ENCODE peak calls at places on chromosome 17, in ten cellular contexts. M, U, H, A, P, Q, V, O, T and D are unnamed samples.

GRCh38 chr17:79217473-79218135 is 143.0 kb downstream of the ENGASE start:
- DNase-seq in T (no peak), H (no peak), P (no peak), O (no peak), M (no peak), Q (no peak), V (no peak), U (no peak), A (no peak), D (no peak)

GRCh38 chr17:59093702-59094231 is 12.9 kb downstream of the TRIM37 start:
- DNase-seq in A (peak; percentile 89), T (peak; percentile 68), U (peak; percentile 92), P (no peak), O (no peak), H (no peak), M (no peak), Q (peak; percentile 40), V (peak; percentile 97), D (peak; percentile 47)

GRCh38 chr17:59451706-59452105 is 113.7 kb upstream of the DHX40 start:
- DNase-seq in P (no peak), A (peak; percentile 88), H (no peak), O (no peak), V (peak; percentile 77), T (no peak), M (peak; percentile 31), Q (no peak), U (peak; percentile 71), D (no peak)

GRCh38 chr17:67452681-67453554 is 75.8 kb downstream of the PITPNC1 start:
- DNase-seq in M (peak; percentile 66), V (no peak), T (no peak), A (no peak), U (no peak), H (peak; percentile 68), Q (no peak), P (no peak), O (no peak), D (no peak)

GRCh38 chr17:68289936-68290267 is 1.0 kb downstream of the SLC16A6 start:
- DNase-seq in M (no peak), V (no peak), A (peak; percentile 20), H (no peak), P (no peak), T (no peak), Q (no peak), U (no peak), O (no peak), D (no peak)

GRCh38 chr17:37447641-37448040 is 41.0 kb downstream of the TADA2A start:
- DNase-seq in O (no peak), U (peak; percentile 63), P (no peak), V (peak; percentile 51), M (no peak), H (no peak), T (no peak), A (peak; percentile 83), Q (no peak), D (no peak)

GRCh38 chr17:58092101-58092796 is 9.0 kb downstream of the DYNLL2 start:
- DNase-seq in M (peak; percentile 11), H (no peak), U (no peak), Q (no peak), P (no peak), T (no peak), O (no peak), V (no peak), A (no peak), D (no peak)

GRCh38 chr17:42679492-42680330 is 1.9 kb downstream of the CCR10 start:
- DNase-seq in O (peak; percentile 78), T (peak; percentile 73), P (peak; percentile 92), U (peak; percentile 79), Q (peak; percentile 85), H (peak; percentile 81), M (peak; percentile 80), V (peak; percentile 75), A (peak; percentile 90), D (peak; percentile 86)

GRCh38 chr17:77327566-77328463 is 187.0 kb downstream of the SEC14L1 start:
- DNase-seq in Q (no peak), T (peak; percentile 27), O (no peak), M (peak; percentile 82), A (no peak), U (no peak), H (no peak), P (no peak), V (no peak), D (no peak)

GRCh38 chr17:69690531-69690930 is 276.0 kb downstream of the MAP2K6 start:
- DNase-seq in P (no peak), T (no peak), M (no peak), Q (no peak), A (no peak), V (no peak), U (no peak), H (no peak), O (no peak), D (no peak)

GRCh38 chr17:42518046-42518754 is 17.8 kb upstream of the NAGLU start:
- DNase-seq in H (no peak), Q (peak; percentile 86), U (peak; percentile 97), A (peak; percentile 96), P (no peak), V (peak; percentile 98), O (peak; percentile 71), M (peak; percentile 95), T (peak; percentile 80), D (peak; percentile 86)

GRCh38 chr17:16381496-16381820 is 567 bp downstream of the UBB start:
- DNase-seq in O (no peak), U (peak; percentile 45), T (no peak), P (no peak), Q (no peak), H (no peak), A (peak; percentile 73), M (peak; percentile 40), V (peak; percentile 49), D (no peak)

DNA sequence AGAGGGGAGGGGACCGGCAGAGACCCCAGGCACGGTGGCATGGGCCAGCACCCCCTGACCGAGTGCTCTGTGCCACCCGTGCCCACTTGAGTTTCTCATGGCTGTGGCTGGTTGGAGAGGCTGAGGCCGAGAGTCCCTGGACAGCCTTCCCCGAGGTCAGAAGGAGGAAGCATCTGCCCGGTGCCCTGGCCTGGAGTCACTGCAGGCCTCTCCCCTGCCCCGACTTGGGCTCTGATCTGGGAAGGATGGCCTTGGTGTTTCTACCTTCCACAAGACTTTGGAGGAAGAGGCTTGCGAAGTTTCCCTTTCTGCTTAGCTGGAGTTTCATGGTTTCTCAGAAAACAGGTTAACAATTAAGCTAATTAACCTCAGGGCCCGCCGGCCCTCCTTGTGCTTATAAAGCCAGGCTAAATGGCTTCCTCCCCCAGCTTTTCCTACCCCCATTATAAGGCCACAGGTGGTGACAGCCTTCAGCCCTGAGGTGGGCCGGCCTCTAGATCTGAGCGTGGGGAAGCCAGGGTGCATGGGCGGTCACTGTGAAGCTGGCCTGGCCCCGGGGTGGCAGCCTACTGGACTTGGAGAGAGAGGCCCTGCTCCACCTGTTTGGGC is 17.3 kb downstream of the LLGL2 start:
- DNase-seq in T (no peak), U (no peak), P (no peak), Q (no peak), M (peak; percentile 32), H (no peak), A (no peak), V (no peak), O (no peak), D (no peak)
- H3K27me3 ChIP-seq in T (no peaks in the 10 kb centered on the region), U (peaks cover 6% of the 10 kb centered on the region), P (no peaks in the 10 kb centered on the region), Q (no peaks in the 10 kb centered on the region), M (no peaks in the 10 kb centered on the region), H (no peaks in the 10 kb centered on the region), A (no peaks in the 10 kb centered on the region), V (peaks cover 66% of the 10 kb centered on the region), O (no peaks in the 10 kb centered on the region), D (no peaks in the 10 kb centered on the region)

GRCh38 chr17:82949984-82950383 is 110.2 kb upstream of the ZNF750 start:
- DNase-seq in O (no peak), T (no peak), Q (peak; percentile 3), P (no peak), A (no peak), M (no peak), H (no peak), V (no peak), U (no peak), D (no peak)
- H3K9me3 ChIP-seq in O (no peaks in the 10 kb centered on the region), T (peaks cover 3% of the 10 kb centered on the region), Q (peaks cover 13% of the 10 kb centered on the region), P (peaks cover 45% of the 10 kb centered on the region), A (no peaks in the 10 kb centered on the region), M (no peaks in the 10 kb centered on the region), H (peaks cover 10% of the 10 kb centered on the region), V (peaks cover 51% of the 10 kb centered on the region), U (no peaks in the 10 kb centered on the region), D (peaks cover 44% of the 10 kb centered on the region)

GRCh38 chr17:49198206-49198605 is 12.2 kb downstream of the GNGT2 start:
- DNase-seq in V (no peak), P (no peak), U (no peak), M (no peak), O (no peak), Q (no peak), T (no peak), H (no peak), A (no peak), D (no peak)

GRCh38 chr17:49201481-49201927 is 8.9 kb downstream of the GNGT2 start:
- DNase-seq in P (no peak), U (peak; percentile 93), M (no peak), V (peak; percentile 78), A (peak; percentile 67), Q (no peak), H (no peak), O (no peak), T (no peak), D (no peak)

GRCh38 chr17:49203796-49204195 is 6.6 kb downstream of the GNGT2 start:
- DNase-seq in Q (no peak), P (no peak), U (no peak), A (no peak), H (no peak), O (no peak), T (no peak), M (no peak), V (no peak), D (no peak)

GRCh38 chr17:49197346-49197998 is 12.9 kb downstream of the GNGT2 start:
- DNase-seq in H (no peak), A (peak; percentile 30), T (no peak), O (no peak), P (no peak), M (no peak), V (no peak), U (no peak), Q (no peak), D (no peak)

GRCh38 chr17:49200423-49201083 is 9.8 kb downstream of the GNGT2 start:
- DNase-seq in H (no peak), M (no peak), P (no peak), V (no peak), U (no peak), T (no peak), O (no peak), A (no peak), Q (no peak), D (no peak)
- H3K4me1 ChIP-seq in H (no peaks in the 10 kb centered on the region), M (no peaks in the 10 kb centered on the region), P (peaks cover 14% of the 10 kb centered on the region), V (no peaks in the 10 kb centered on the region), U (no peaks in the 10 kb centered on the region), T (no peaks in the 10 kb centered on the region), O (no peaks in the 10 kb centered on the region), A (no peaks in the 10 kb centered on the region), Q (no peaks in the 10 kb centered on the region), D (peaks cover 3% of the 10 kb centered on the region)

DNA sequence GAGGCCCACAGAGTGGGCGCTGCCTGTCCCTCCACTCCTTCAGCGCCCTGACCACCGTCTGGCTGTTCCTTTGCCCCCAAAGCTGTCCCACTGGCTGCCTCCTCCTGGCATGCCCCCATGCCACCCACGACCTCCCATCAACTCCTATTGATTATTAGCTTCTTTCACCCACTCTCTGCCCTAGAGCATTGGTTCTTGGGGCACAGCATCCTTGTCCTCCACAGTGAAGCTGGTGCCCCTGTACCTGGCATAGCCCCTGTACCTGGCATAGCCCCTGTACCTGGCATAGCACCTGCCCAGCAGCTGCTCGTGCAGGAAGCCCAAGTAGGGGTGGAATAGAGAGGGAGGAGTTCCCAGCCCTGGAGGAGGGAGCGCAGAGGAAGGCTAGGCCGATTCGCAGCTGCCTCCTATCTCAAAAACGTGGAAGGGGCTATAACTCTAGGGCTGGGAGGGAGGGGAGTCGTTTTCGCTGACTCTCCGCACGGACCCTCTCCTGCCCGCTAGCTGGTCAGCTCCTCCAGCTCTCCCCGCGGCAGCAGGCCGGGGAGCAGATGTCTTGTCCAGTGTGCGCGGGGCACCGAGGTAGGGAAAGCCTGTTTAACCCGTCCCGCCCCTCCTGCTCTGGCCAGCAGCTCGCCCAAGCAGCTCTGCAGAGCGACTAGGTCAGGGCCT is 5.7 kb upstream of the ACTG1 start:
- DNase-seq in A (peak; percentile 52), M (no peak), T (no peak), O (no peak), P (no peak), V (no peak), H (no peak), Q (peak; percentile 12), U (no peak), D (no peak)
- H3K27me3 ChIP-seq in A (no peaks in the 10 kb centered on the region), M (no peaks in the 10 kb centered on the region), T (no peaks in the 10 kb centered on the region), O (no peaks in the 10 kb centered on the region), P (no peaks in the 10 kb centered on the region), V (no peaks in the 10 kb centered on the region), H (no peaks in the 10 kb centered on the region), Q (no peaks in the 10 kb centered on the region), U (no peaks in the 10 kb centered on the region), D (peaks cover 4% of the 10 kb centered on the region)